ENCODE peak calls at places on chromosomes 6 and 20, in five cellular contexts. V is body of pancreas, Z is A549, G is gastrocnemius medialis, U is Peyer's patch. H is an unnamed sample.

GRCh38 chr6:129269076-129269475 is 386.1 kb downstream of the LAMA2 start:
- DNase-seq in U (no peak), G (no peak), Z (no peak), V (no peak), H (no peak)

GRCh38 chr20:35010405-35011192 is 54.9 kb downstream of the MYH7B start:
- DNase-seq in V (peak), Z (no peak), U (peak), G (no peak), H (no peak)

GRCh38 chr20:49965781-49966304 is 16.9 kb upstream of the SNAI1 start:
- DNase-seq in U (no peak), Z (no peak), V (peak), G (no peak), H (no peak)

GRCh38 chr6:83920017-83920416 is 60.5 kb downstream of the CYB5R4 start:
- DNase-seq in V (no peak), U (no peak), Z (no peak), G (no peak), H (no peak)

GRCh38 chr20:45822863-45823262 is 4.2 kb downstream of the TNNC2 start:
- DNase-seq in G (no peak), V (peak), U (peak), Z (no peak), H (no peak)

GRCh38 chr6:90896165-90896549 is 309.3 kb upstream of the MAP3K7 start:
- DNase-seq in Z (no peak), G (no peak), U (no peak), V (no peak), H (no peak)

GRCh38 chr6:37103169-37104039 is 66.5 kb upstream of the PIM1 start:
- DNase-seq in V (peak), U (peak), Z (peak), G (peak), H (peak)

GRCh38 chr6:169342655-169343054 is 89.0 kb upstream of the THBS2 start:
- DNase-seq in Z (no peak), G (no peak), V (no peak), U (no peak), H (no peak)

GRCh38 chr6:149223934-149224333 is 93.6 kb upstream of the TAB2 start:
- DNase-seq in V (no peak), Z (no peak), G (no peak), U (no peak), H (no peak)

GRCh38 chr6:43496370-43497128 is 13.6 kb downstream of the LRRC73 start:
- DNase-seq in G (no peak), Z (peak), U (no peak), V (no peak), H (peak)

GRCh38 chr6:139325686-139326085 is 33.9 kb upstream of the TXLNB start:
- DNase-seq in Z (no peak), U (no peak), G (no peak), V (no peak), H (no peak)

GRCh38 chr6:49551126-49551865 is 828 bp downstream of the C6orf141 start:
- DNase-seq in G (no peak), Z (peak), V (peak), U (peak), H (no peak)

GRCh38 chr6:39602590-39603319 is 122.5 kb downstream of the KIF6 start:
- DNase-seq in V (no peak), G (no peak), Z (no peak), U (no peak), H (no peak)

GRCh38 chr6:73368675-73369074 is 1.0 kb downstream of the OOEP start:
- DNase-seq in G (no peak), Z (no peak), U (no peak), V (no peak), H (no peak)

GRCh38 chr20:10665791-10666190 is 8.0 kb downstream of the JAG1 start:
- DNase-seq in Z (no peak), V (no peak), G (peak), U (no peak), H (peak)

GRCh38 chr6:7505196-7505699 is 36.2 kb upstream of the DSP start:
- DNase-seq in G (no peak), V (peak), U (peak), Z (peak), H (peak)

GRCh38 chr20:47456952-47457724 is 44.5 kb upstream of the NCOA3 start:
- DNase-seq in V (no peak), Z (peak), U (no peak), G (no peak), H (no peak)

GRCh38 chr6:84524636-84525035 is 239.8 kb downstream of the TBX18 start:
- DNase-seq in G (no peak), V (no peak), Z (no peak), U (no peak), H (no peak)

GRCh38 chr6:141753180-141753579 is 379.5 kb upstream of the GJE1 start:
- DNase-seq in U (no peak), V (no peak), G (no peak), Z (no peak), H (no peak)

GRCh38 chr20:2986466-2986865 is 57.0 kb upstream of the GNRH2 start:
- DNase-seq in Z (no peak), V (no peak), U (no peak), G (peak), H (no peak)

GRCh38 chr6:31114970-31115849 is 610 bp downstream of the PSORS1C1 start:
- DNase-seq in Z (peak), U (peak), G (no peak), V (no peak), H (no peak)

GRCh38 chr6:125019873-125020272 is 57.6 kb downstream of the RNF217 start:
- DNase-seq in U (no peak), G (no peak), Z (no peak), V (peak), H (no peak)

GRCh38 chr6:51559059-51559458 is 528.4 kb downstream of the PKHD1 start:
- DNase-seq in Z (no peak), V (peak), U (no peak), G (no peak), H (no peak)

GRCh38 chr20:21509597-21510331 is 4.1 kb downstream of the NKX2-2 start:
- DNase-seq in V (no peak), U (no peak), Z (peak), G (no peak), H (no peak)
- TF ChIP-seq CTCF in V (no peak), U (no peak), Z (no peak), G (no peak), H (no peak)

GRCh38 chr6:38586992-38587391 is 52.7 kb downstream of the BTBD9 start:
- DNase-seq in G (no peak), Z (no peak), V (no peak), U (no peak), H (no peak)

GRCh38 chr6:38583523-38583922 is 56.2 kb downstream of the BTBD9 start:
- DNase-seq in V (no peak), U (no peak), Z (no peak), G (no peak), H (no peak)

GRCh38 chr6:38587766-38588362 is 51.9 kb downstream of the BTBD9 start:
- DNase-seq in Z (no peak), V (no peak), G (no peak), U (no peak), H (no peak)

GRCh38 chr6:38588631-38589366 is 50.9 kb downstream of the BTBD9 start:
- DNase-seq in U (no peak), Z (peak), V (no peak), G (no peak), H (no peak)

GRCh38 chr6:38584731-38585130 is 55.0 kb downstream of the BTBD9 start:
- DNase-seq in G (no peak), U (no peak), Z (no peak), V (no peak), H (no peak)
- TF ChIP-seq POLR2A in G (no peak), U (no peak), Z (no peak), V (no peak), H (no peak)

DNA sequence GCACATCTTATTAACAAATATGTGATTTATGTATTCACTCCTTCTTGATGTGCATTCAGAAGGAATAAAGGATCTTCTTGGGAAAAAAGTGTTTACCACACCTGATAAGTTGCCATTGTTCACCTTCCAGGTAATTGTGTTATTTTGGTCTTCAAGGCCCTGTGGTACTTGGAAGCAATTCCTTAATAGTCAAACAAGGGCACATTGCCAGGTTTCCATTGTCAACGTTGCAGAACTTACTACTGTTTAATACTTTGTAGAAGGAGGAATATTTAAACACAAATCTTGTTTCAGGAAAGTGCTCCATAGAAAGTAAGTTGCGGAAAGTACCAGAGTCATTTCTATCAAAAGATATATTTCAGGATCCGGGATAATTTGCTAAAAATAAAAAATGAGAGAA is 129.5 kb upstream of the SGK1 start:
- DNase-seq in G (no peak), Z (no peak), V (peak), U (no peak), H (no peak)
- H3K4me3 ChIP-seq in G (no peak), Z (no peak), V (no peak), U (no peak), H (no peak)

GRCh38 chr6:63804381-63804956 is 168.9 kb downstream of the PHF3 start:
- DNase-seq in U (no peak), Z (no peak), V (no peak), G (no peak), H (no peak)

GRCh38 chr6:63799813-63800212 is 164.2 kb downstream of the PHF3 start:
- DNase-seq in V (no peak), U (no peak), Z (no peak), G (no peak), H (no peak)

GRCh38 chr6:63805345-63805744 is 169.7 kb downstream of the PHF3 start:
- DNase-seq in Z (no peak), U (no peak), G (no peak), V (no peak), H (no peak)

GRCh38 chr6:63803371-63803770 is 167.8 kb downstream of the PHF3 start:
- DNase-seq in V (no peak), G (no peak), Z (no peak), U (no peak), H (no peak)

DNA sequence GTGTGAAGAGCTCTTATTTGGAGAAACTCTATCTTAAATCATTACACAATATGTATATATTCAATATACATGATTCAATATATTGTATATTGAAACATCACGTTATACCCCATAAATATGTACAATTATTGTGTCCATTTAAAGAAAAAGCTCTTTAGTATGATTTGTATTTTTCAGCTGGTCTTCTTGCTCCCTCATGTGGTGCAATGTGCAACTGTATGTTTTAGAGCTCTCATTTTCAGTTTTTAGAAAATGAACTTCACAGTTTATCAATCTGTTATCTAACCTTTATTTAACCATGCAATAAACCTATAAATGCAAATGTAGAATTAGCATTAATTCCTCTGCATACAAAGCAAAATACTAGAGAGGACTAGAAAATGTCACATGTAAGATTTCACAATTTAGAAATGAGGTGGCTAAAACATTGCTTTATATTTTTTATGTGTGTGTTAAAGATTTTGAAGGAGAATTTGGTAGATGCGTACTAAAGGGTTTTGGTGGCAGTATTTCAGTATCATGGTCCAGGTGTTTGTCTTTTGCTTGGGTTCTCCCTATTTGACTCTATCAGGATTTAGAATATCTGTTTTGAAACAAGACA is 167.1 kb downstream of the PHF3 start:
- DNase-seq in V (no peak), Z (peak), G (no peak), U (no peak), H (no peak)
- TF ChIP-seq CTCF in V (peak), Z (peak), G (peak), U (peak), H (no peak)

GRCh38 chr6:26195924-26196845 is 109.0 kb downstream of the HFE start:
- DNase-seq in Z (no peak), G (no peak), V (no peak), U (no peak), H (no peak)

GRCh38 chr6:26199057-26199772 is 112.0 kb downstream of the HFE start:
- DNase-seq in V (peak), Z (peak), G (no peak), U (peak), H (peak)

GRCh38 chr6:26198626-26199056 is 111.4 kb downstream of the HFE start:
- DNase-seq in V (no peak), Z (no peak), G (no peak), U (no peak), H (no peak)

GRCh38 chr6:26196846-26197683 is 109.8 kb downstream of the HFE start:
- DNase-seq in U (peak), G (peak), V (peak), Z (no peak), H (peak)

GRCh38 chr6:26197736-26198625 is 110.8 kb downstream of the HFE start:
- DNase-seq in V (peak), U (peak), Z (no peak), G (no peak), H (no peak)
- TF ChIP-seq POLR2A in V (peak), U (peak), Z (no peak), G (no peak), H (no peak)